ENCODE peak calls at places on chromosomes 11 and 22, in ten cellular contexts. Z is foreskin fibroblast; F is fibroblast of pulmonary artery; P is neural progenitor cell; B is omental fat pad; R is tibial nerve; K is pancreas; V is CD4-positive, alpha-beta T cell; S is tibial artery; Y is epithelial cell of esophagus. Q is an unnamed sample.
A peak's percentile ranks its signal among the peaks of the same experiment; 100 is the strongest.

GRCh38 chr11:11211888-11212287 is 141.2 kb downstream of the CSNK2A3 start:
- DNase-seq in Z (no peak), F (no peak), P (no peak), B (no peak), R (no peak), K (no peak), V (no peak), S (no peak), Y (peak; percentile 53), Q (no peak)

GRCh38 chr11:115164774-115165173 is 339.4 kb downstream of the CADM1 start:
- DNase-seq in Z (peak; percentile 3), F (no peak), P (no peak), B (no peak), R (no peak), K (no peak), V (no peak), S (no peak), Y (no peak), Q (no peak)

GRCh38 chr11:113880966-113881365 is 5.6 kb upstream of the USP28 start:
- DNase-seq in Z (no peak), F (no peak), P (no peak), B (no peak), R (no peak), K (no peak), V (no peak), S (no peak), Y (no peak), Q (no peak)

GRCh38 chr22:43894122-43894521 is 2.3 kb upstream of the PNPLA5 start:
- DNase-seq in Z (no peak), F (no peak), P (no peak), B (no peak), R (no peak), K (no peak), V (no peak), S (no peak), Y (no peak), Q (no peak)

GRCh38 chr22:36986242-36986821 is 32.9 kb downstream of the TST start:
- DNase-seq in Z (peak; percentile 38), F (no peak), P (peak; percentile 21), B (no peak), R (no peak), K (peak; percentile 51), V (peak; percentile 15), S (no peak), Y (peak; percentile 19), Q (no peak)

GRCh38 chr11:131408011-131408640 is 37.7 kb downstream of the NTM start:
- DNase-seq in Z (no peak), F (peak; percentile 10), P (peak; percentile 64), B (no peak), R (no peak), K (no peak), V (no peak), S (peak; percentile 35), Y (peak; percentile 68), Q (no peak)

GRCh38 chr22:26884921-26885320 is 227.5 kb downstream of the MIAT start:
- DNase-seq in Z (peak; percentile 21), F (no peak), P (no peak), B (no peak), R (no peak), K (no peak), V (no peak), S (peak; percentile 59), Y (no peak), Q (no peak)

GRCh38 chr11:15765530-15765929 is 590.8 kb downstream of the SOX6 start:
- DNase-seq in Z (no peak), F (no peak), P (no peak), B (no peak), R (no peak), K (no peak), V (no peak), S (no peak), Y (no peak), Q (no peak)

GRCh38 chr11:96271777-96272176 is 71.2 kb downstream of the MAML2 start:
- DNase-seq in Z (no peak), F (no peak), P (no peak), B (no peak), R (no peak), K (no peak), V (no peak), S (no peak), Y (no peak), Q (no peak)

DNA sequence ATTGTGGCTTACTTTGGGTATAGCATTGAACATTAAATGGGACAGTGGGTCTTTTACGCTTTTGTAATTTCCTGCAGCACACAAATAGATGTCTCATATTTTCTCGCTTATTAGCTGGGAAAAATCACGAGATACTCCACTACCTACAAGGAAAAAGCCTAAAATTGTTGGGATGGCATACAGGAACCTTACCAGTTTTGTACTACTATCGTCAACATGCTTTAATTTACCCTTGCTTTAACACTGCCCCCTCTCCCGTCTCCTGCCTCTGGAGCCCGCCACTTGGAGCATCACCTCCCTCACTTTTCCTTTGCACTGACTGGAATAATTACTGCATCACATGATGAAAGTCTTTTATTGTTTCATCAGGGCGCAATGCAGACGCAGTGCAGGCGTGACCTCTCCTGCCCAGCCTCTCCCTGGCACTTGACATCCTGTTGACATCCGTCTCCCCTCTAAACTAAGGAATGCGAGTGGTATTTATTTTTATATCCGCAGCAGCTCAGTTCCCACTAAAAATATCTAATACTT is 1.0 kb upstream of the FNBP4 start:
- DNase-seq in Z (peak; percentile 88), F (peak; percentile 86), P (peak; percentile 33), B (no peak), R (peak; percentile 70), K (peak; percentile 46), V (peak; percentile 6), S (peak; percentile 70), Y (peak; percentile 69), Q (peak; percentile 29)
- TF ChIP-seq CTCF in Z (no peak), F (no peak), P (no peak), B (no peak), R (no peak), K (no peak), V (no peak), S (no peak), Y (no peak), Q (no peak)

DNA sequence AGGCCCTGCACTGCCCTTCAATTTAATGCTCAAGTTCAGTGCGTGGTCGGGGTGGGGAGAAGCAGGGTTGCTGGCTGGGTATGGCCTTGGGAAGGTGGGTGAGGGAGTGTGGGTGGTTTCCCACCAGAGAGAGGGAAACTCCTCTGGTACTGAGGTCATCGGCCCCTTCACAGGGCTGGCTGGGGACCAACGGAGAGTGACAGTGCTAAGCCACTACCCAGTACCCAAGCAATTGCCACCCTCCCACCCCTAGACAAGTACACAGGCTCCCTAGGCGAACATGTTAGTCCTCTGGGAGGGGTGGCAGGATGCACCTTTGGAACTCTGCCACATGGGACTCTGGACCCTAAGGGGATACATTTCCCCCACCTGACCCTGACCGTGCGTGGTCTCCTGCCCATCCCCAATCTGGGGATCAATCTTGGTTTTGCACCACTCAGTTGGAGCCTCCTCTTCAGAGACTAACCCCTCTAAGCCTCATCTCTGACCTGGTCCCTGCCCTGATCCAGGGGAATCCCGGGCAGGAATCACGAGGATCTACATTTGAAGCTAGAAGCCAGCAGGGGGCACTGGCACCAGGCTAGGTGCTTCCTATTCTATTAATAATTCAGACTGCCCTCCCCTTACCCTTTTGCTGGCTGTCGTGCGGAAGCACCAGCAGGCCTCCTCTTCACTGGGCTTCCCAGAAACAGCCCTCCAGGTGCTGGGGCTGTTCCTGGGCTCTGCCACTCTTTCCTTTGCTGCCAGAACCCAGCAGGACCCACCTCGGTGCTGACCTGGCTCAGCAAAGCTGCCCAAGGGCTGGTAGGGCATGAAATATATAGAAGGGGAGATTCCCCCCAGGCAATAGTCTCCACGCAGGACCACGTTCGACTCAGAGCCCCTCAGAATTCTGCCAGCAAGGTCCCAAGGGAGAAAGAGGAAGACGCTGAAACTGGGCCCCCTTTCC is 377.7 kb downstream of the TENM4 start:
- DNase-seq in Z (peak; percentile 54), F (peak; percentile 57), P (peak; percentile 59), B (no peak), R (no peak), K (peak; percentile 47), V (no peak), S (no peak), Y (peak; percentile 55), Q (no peak)
- TF ChIP-seq CTCF in Z (peak; percentile 60), F (peak; percentile 62), P (peak; percentile 61), B (no peak), R (no peak), K (no peak), V (no peak), S (peak; percentile 26), Y (peak; percentile 59), Q (peak; percentile 62)

GRCh38 chr11:76419896-76420295 is 24.9 kb upstream of the EMSY start:
- DNase-seq in Z (no peak), F (no peak), P (peak; percentile 34), B (no peak), R (no peak), K (peak; percentile 53), V (no peak), S (no peak), Y (peak; percentile 16), Q (no peak)
- TF ChIP-seq CTCF in Z (no peak), F (peak; percentile 39), P (peak; percentile 54), B (no peak), R (no peak), K (peak; percentile 26), V (peak; percentile 10), S (no peak), Y (peak; percentile 30), Q (peak; percentile 44)

GRCh38 chr11:106327134-106327533 is 249.7 kb downstream of the AASDHPPT start:
- DNase-seq in Z (no peak), F (no peak), P (no peak), B (no peak), R (no peak), K (no peak), V (no peak), S (no peak), Y (no peak), Q (no peak)

GRCh38 chr11:106333678-106334077 is 256.2 kb downstream of the AASDHPPT start:
- DNase-seq in Z (no peak), F (no peak), P (no peak), B (no peak), R (no peak), K (no peak), V (no peak), S (no peak), Y (no peak), Q (no peak)

GRCh38 chr11:106326087-106326486 is 248.6 kb downstream of the AASDHPPT start:
- DNase-seq in Z (no peak), F (no peak), P (no peak), B (no peak), R (no peak), K (no peak), V (no peak), S (no peak), Y (no peak), Q (no peak)

GRCh38 chr11:106331163-106331562 is 253.7 kb downstream of the AASDHPPT start:
- DNase-seq in Z (peak; percentile 49), F (no peak), P (no peak), B (no peak), R (no peak), K (no peak), V (no peak), S (no peak), Y (peak; percentile 17), Q (no peak)

DNA sequence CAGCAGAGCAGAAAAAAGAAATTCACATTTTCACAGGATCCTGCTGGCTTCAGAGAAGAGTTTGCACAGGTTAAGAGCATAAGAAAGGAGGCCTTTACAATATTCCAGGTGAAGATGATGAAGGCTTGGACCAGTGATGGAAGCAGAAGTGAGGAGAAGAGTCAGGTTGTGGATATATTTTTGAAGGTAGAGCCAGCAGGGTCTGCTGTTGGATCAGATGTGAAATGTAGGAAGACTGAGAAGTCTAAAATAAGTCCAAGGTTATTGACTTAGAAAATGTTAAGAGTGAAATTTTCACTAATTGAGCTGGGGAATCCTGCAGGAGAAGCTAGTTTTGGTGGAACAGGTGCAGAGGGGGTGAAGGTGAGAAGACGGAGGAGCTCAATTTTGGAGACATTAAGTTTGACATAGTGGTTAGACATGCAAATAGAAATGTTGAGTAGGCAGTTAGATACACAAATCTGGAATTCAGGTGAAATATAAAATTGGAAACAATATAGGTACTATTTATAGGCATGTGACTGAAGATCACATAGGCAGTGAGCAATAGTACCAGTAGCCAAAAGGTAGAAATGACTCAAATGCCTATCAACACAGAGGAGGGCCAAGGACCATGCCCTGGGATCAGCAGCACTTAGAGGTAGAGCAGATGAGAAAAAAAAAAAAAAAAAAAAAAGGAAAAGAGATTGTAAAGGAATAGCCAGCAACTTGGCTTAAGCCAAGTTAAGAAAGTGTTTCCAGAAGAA is 252.0 kb downstream of the AASDHPPT start:
- DNase-seq in Z (peak; percentile 14), F (peak; percentile 7), P (no peak), B (no peak), R (no peak), K (no peak), V (no peak), S (no peak), Y (no peak), Q (no peak)
- TF ChIP-seq CTCF in Z (no peak), F (peak; percentile 10), P (no peak), B (no peak), R (no peak), K (no peak), V (no peak), S (no peak), Y (no peak), Q (peak; percentile 10)

Q was measured in D721Med.